ENCODE peak calls at places on chromosome 21, in six cellular contexts. N is K562, H is HepG2, Q is GM12892, C is GM12878, T is H1. M is an unnamed sample.

GRCh38 chr21:22609802-22610201 is 1611.6 kb downstream of the NCAM2 start:
- DNase-seq in Q (no peak), T (no peak), H (no peak), C (no peak), N (no peak), M (no peak)

GRCh38 chr21:28899744-28900143 is 92.9 kb downstream of the LTN1 start:
- DNase-seq in C (no peak), Q (no peak), N (no peak), H (no peak), T (no peak), M (no peak)

GRCh38 chr21:25881524-25882376 is 147.0 kb downstream of the GABPA start:
- DNase-seq in Q (peak), H (peak), T (peak), N (peak), C (peak), M (peak)

GRCh38 chr21:17783816-17784598 is 35.1 kb downstream of the C21orf91 start:
- DNase-seq in N (no peak), C (peak), T (no peak), Q (no peak), H (no peak), M (no peak)

GRCh38 chr21:34950980-34951379 is 98.1 kb downstream of the RUNX1 start:
- DNase-seq in T (no peak), N (peak), H (no peak), Q (no peak), C (no peak), M (no peak)

GRCh38 chr21:33425825-33426224 is 22.6 kb downstream of the IFNGR2 start:
- DNase-seq in N (no peak), Q (no peak), H (peak), C (no peak), T (no peak), M (no peak)

GRCh38 chr21:14243461-14243860 is 27.5 kb downstream of the RBM11 start:
- DNase-seq in N (no peak), T (no peak), H (no peak), C (no peak), Q (no peak), M (no peak)

GRCh38 chr21:17386498-17386897 is 126.3 kb upstream of the CXADR start:
- DNase-seq in Q (no peak), C (no peak), H (no peak), T (no peak), N (no peak), M (no peak)

GRCh38 chr21:15406791-15407190 is 323.0 kb upstream of the USP25 start:
- DNase-seq in T (no peak), Q (no peak), C (no peak), N (no peak), H (no peak), M (no peak)

DNA sequence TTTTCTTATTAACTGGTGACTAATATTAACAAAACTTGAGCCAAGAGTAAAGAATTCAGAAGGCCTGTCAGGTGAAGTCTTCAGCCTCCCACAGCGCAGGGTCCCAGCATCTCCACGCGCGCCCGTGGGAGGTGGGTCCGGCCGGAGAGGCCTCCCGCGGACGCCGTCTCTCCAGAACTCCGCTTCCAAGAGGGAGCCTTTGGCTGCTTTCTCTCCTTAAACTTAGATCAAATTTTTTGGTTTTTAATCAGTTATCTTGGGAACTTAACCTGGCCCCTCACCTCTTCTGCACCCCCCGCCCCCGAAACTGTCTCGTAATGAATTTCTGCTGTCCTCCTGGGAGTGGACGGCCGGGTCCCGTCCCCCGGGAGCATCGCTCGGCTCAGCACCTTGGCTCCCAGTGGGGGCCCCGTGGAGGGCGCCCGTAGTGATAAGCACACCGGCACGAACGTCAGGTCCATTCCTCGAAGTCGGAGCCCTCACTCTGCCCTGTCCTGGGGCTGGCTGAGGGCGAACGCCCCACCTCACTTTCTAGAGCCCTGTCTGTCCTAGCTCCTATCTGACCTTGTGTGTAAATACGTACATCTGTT is 29.5 kb upstream of the TRAPPC10 start:
- DNase-seq in C (no peak), H (no peak), N (no peak), T (no peak), Q (no peak), M (no peak)
- TF ChIP-seq TAF1 in C (no peak), H (no peak), N (no peak), T (no peak), Q (no peak), M (no peak)

DNA sequence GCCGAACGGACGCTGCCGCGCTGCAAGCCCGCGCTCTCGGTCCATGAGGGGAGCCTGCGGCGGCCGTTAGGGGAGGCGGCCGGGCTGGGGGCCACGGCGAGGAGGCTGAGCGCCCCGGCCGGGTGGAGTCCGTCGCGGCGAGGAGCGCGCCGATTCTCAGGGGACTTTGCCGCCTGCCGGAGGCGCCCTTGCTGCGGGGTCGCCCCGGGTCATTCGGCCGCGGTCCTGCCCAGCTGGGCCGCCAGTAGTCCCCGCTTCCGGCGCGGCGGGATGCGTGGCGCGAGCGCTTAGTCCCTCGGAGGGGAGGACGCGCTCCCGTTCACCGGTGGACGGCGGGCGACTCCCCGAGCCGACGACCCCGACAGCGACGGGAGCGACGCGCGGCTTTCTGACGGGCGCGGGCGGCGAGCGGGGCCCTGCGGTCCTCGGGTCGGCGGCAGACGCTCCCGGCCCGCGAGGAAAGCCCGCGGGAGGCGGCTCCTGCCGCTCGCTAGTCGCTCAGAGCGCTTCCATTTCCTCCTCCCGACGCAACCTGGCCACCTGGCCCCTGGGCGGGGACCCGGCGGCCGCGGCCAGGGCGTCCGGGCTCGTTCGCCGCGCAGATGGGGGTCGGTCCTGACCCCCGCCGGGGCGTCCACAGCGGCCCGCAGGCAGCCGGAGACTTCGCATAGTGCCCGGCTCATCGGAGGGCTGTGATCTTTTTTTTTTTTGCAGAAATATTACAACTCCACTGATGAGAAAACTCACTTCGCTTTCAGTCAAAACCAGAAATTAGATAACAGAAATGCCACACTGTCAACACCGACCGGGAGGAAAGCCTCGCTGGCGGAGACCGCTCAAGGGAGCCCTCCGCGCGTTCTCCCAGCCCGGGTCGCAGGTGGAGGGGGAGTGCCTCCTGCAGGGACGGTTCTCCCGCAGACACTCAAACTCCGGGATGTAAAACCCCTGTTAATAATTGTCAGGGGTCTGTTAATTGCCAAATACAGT is 640 bp upstream of the ZBTB21 start:
- DNase-seq in C (no peak), H (peak), N (peak), Q (peak), T (no peak), M (no peak)
- TF ChIP-seq POLR2A in C (peak), H (peak), N (peak), Q (peak), T (no peak), M (no peak)

DNA sequence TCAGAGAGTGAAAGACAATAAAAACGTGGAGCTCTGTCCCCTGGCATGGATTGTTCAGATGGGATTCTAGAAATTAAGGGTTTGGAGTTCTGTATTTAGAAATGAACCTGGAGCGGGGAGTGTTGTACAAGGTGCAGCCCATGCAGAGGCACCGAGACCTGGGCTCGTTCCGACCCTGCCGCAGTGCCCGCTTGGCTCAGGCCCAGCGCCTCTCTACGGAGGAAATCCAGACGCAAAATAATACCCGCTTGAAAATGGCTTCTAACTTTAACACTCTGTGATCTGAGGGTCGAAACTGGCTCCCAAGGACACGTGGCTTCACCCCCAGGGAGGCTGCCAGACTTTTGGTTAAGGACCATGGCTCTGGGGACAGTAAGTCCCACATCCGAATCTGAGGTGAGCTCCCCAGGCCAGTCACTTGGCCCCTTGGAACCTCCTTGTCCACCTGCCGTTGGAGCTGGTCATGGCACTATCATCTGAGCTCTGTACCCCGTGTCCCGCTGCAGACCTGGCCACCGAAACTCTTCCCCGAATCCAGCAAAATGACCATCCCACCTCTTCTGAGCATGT is 68.5 kb upstream of the FAM3B start:
- DNase-seq in N (no peak), C (no peak), H (no peak), T (no peak), Q (no peak), M (no peak)
- TF ChIP-seq POLR2AphosphoS5 in N (no peak), C (no peak), H (no peak), T (no peak), Q (no peak), M (no peak)

GRCh38 chr21:37453350-37453749 is 86.8 kb downstream of the DYRK1A start:
- DNase-seq in N (no peak), Q (no peak), C (no peak), H (no peak), T (no peak), M (no peak)

GRCh38 chr21:37454869-37455503 is 88.4 kb downstream of the DYRK1A start:
- DNase-seq in H (no peak), T (no peak), Q (no peak), N (no peak), C (no peak), M (no peak)

GRCh38 chr21:37450385-37451044 is 83.9 kb downstream of the DYRK1A start:
- DNase-seq in Q (no peak), C (no peak), N (no peak), H (no peak), T (no peak), M (no peak)

GRCh38 chr21:37451446-37451845 is 84.9 kb downstream of the DYRK1A start:
- DNase-seq in N (peak), C (no peak), H (no peak), T (no peak), Q (no peak), M (no peak)

DNA sequence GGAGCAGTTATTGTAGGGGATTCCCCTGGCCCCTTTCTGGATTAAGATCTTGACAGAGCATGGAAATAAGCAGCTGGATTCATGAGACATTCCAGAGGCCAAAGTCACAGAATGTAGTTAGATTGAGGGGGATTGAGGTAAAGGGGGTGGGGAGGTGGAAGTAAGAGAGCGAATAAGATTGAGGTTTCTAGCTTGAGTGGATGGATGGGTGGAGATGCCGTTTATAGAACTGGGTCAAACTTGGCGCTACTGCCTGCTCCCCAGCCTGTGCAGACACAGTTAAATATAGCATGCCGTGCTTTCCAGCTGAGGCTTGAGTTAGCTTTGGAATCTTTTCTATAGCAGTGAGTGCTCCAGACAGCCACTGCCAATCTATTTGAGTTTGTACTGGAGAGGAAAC is 85.6 kb downstream of the DYRK1A start:
- DNase-seq in T (no peak), C (no peak), N (no peak), Q (no peak), H (no peak), M (no peak)
- TF ChIP-seq TAF1 in T (no peak), C (no peak), N (no peak), Q (no peak), H (no peak), M (no peak)

DNA sequence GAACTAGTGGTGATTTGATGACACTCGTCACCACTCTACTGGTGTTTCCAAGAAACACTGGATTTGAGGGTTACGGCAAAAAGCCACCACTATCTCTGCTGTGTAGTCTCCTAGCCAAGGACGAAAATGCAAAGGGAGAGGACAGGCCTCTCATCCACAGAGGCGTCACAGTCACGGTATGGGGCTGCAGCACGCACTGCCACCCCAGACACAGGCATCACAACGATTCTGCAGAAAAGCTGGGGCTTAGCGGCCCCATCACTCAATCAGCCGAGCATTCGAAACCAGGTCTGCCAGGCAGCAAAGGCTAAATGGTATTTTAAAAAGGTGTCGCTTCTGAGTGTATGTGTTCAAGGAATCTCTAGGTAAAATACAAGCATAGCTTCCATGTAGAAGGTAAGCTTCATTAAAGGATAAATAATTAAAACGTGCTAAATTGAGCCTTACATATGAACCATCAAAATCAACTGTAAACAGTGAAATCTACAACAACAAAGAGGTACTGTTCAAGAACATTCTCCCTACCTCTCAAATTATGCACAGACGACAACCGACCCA is 1.4 kb downstream of the RIPK4 start:
- DNase-seq in H (no peak), T (no peak), C (no peak), Q (no peak), N (no peak), M (no peak)
- TF ChIP-seq POLR2A in H (no peak), T (no peak), C (no peak), Q (no peak), N (no peak), M (no peak)

DNA sequence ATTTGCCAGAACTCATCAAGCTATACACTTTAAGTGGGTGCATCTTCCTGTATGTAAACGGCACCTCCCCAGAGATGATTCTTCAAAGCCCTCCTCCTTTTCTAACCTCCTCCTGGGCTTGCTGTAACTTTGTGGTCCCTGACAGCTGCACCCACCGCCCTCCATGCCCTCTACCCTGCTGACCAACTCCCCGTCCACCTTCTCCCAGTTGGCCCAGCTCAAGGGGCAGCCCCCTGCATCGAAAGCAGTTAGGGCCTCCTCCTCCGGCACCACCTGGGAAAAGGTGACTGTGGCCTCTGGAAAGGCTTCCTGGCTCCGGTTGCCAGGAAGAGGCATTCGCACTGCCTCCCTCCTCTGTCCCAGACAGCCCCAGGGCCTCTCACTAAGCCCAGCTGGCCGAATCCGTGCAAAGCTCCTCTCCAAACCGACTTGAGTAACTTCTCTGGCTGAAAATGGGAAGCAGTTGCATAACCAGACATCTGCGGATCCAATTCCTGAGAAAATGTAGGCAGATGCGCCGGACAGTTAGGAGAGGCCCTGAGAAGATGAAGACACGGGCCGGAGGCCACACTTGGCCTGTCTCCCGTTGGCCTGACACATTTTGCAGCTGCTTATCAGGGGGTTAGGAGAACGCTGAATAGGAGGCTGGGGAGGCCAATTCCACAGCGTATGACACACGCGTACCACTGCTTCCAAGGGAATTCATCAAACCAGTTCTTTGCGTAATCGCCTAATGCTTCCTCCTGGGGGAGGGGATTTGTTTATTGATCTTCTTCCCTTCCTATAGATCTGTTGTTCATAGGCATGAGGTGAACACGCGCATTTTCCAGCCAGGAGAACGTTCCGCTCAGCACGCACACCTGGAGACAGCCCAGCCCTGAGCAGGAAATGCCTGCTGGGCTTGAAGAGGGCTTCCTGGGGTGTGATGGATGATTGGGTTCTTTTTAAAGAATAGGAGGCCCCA is 48.7 kb upstream of the COL6A2 start:
- DNase-seq in N (no peak), Q (no peak), T (peak), C (no peak), H (no peak), M (no peak)
- TF ChIP-seq POLR2AphosphoS5 in N (no peak), Q (no peak), T (no peak), C (no peak), H (no peak), M (no peak)

M was measured in GM12891.